ENCODE peak calls at places on chromosomes 13 and 19, in six cellular contexts. J is fibroblast of villous mesenchyme, N is cardiac muscle cell, A is H9, M is glutamatergic neuron, Q is GM10248. U is an unnamed sample.

GRCh38 chr13:43433691-43434121 is 353.1 kb downstream of the ENOX1 start:
- DNase-seq in J (no peak), N (no peak), A (no peak), M (no peak), Q (no peak), U (no peak)

GRCh38 chr13:71979616-71980015 is 112.6 kb upstream of the DACH1 start:
- DNase-seq in J (no peak), N (peak), A (peak), M (no peak), Q (no peak), U (no peak)

GRCh38 chr13:49098771-49099512 is 121.2 kb upstream of the MLNR start:
- DNase-seq in J (no peak), N (no peak), A (no peak), M (no peak), Q (no peak), U (no peak)

GRCh38 chr19:2609389-2610116 is 92.9 kb downstream of the GNG7 start:
- DNase-seq in J (no peak), N (no peak), A (no peak), M (no peak), Q (no peak), U (no peak)

GRCh38 chr19:16327911-16328823 is 3.5 kb downstream of the KLF2 start:
- DNase-seq in J (peak), N (no peak), A (no peak), M (no peak), Q (no peak), U (peak)

GRCh38 chr13:101915333-101915732 is 462.9 kb downstream of the ITGBL1 start:
- DNase-seq in J (no peak), N (no peak), A (no peak), M (no peak), Q (no peak), U (no peak)

GRCh38 chr19:10285393-10285792 is 1.4 kb upstream of the ICAM4 start:
- DNase-seq in J (no peak), N (no peak), A (no peak), M (no peak), Q (no peak), U (no peak)

GRCh38 chr19:46828484-46828883 is 22.2 kb downstream of the AP2S1 start:
- DNase-seq in J (peak), N (no peak), A (no peak), M (no peak), Q (no peak), U (no peak)

GRCh38 chr13:72990883-72991282 is 67.9 kb upstream of the KLF5 start:
- DNase-seq in J (peak), N (no peak), A (no peak), M (no peak), Q (no peak), U (no peak)

GRCh38 chr19:632228-633067 is 889 bp downstream of the POLRMT start:
- DNase-seq in J (peak), N (peak), A (peak), M (peak), Q (peak), U (peak)

GRCh38 chr13:101529419-101529818 is 76.9 kb downstream of the ITGBL1 start:
- DNase-seq in J (peak), N (no peak), A (no peak), M (no peak), Q (no peak), U (no peak)

GRCh38 chr19:3573162-3573857 is 566 bp downstream of the HMG20B start:
- DNase-seq in J (no peak), N (peak), A (no peak), M (peak), Q (no peak), U (no peak)

GRCh38 chr13:24033527-24034302 is 126.8 kb upstream of the SPATA13 start:
- DNase-seq in J (peak), N (no peak), A (no peak), M (no peak), Q (no peak), U (no peak)

GRCh38 chr19:51926426-51926783 is 867 bp upstream of the ZNF613 start:
- DNase-seq in J (no peak), N (no peak), A (no peak), M (no peak), Q (no peak), U (no peak)

GRCh38 chr19:6352381-6353165 is 8.8 kb upstream of the CLPP start:
- DNase-seq in J (no peak), N (no peak), A (no peak), M (no peak), Q (no peak), U (no peak)

GRCh38 chr13:86569974-86570373 is 770.8 kb upstream of the SLITRK6 start:
- DNase-seq in J (no peak), N (no peak), A (no peak), M (no peak), Q (no peak), U (no peak)

GRCh38 chr19:13214036-13214730 is 64.0 kb downstream of the IER2 start:
- DNase-seq in J (no peak), N (no peak), A (peak), M (peak), Q (no peak), U (no peak)

GRCh38 chr19:35213678-35214632 is 14.6 kb downstream of the FAM187B start:
- DNase-seq in J (peak), N (no peak), A (no peak), M (no peak), Q (peak), U (peak)

GRCh38 chr13:113002206-113002821 is 33.3 kb downstream of the MCF2L start:
- DNase-seq in J (no peak), N (peak), A (peak), M (no peak), Q (no peak), U (no peak)

GRCh38 chr13:69737129-69737935 is 370.3 kb upstream of the ATXN8OS start:
- DNase-seq in J (no peak), N (no peak), A (no peak), M (peak), Q (no peak), U (no peak)

GRCh38 chr13:93200626-93201025 is 26.0 kb upstream of the GPC6 start:
- DNase-seq in J (no peak), N (no peak), A (no peak), M (no peak), Q (no peak), U (no peak)

GRCh38 chr13:35470671-35471465 is 5.6 kb downstream of the MAB21L1 start:
- DNase-seq in J (no peak), N (peak), A (peak), M (peak), Q (no peak), U (peak)

GRCh38 chr19:15268928-15269253 is 36.6 kb upstream of the EPHX3 start:
- DNase-seq in J (no peak), N (no peak), A (no peak), M (no peak), Q (no peak), U (no peak)

GRCh38 chr19:18862976-18863842 is 31.4 kb downstream of the UPF1 start:
- DNase-seq in J (no peak), N (no peak), A (no peak), M (no peak), Q (no peak), U (no peak)

GRCh38 chr19:4272894-4273293 is 6.2 kb upstream of the SHD start:
- DNase-seq in J (no peak), N (no peak), A (no peak), M (peak), Q (no peak), U (no peak)

GRCh38 chr19:41993612-41994483 is at the start of gene ATP1A3:
- DNase-seq in J (peak), N (peak), A (peak), M (peak), Q (peak), U (peak)

GRCh38 chr19:3471954-3472655 is 8.2 kb downstream of the SMIM24 start:
- DNase-seq in J (peak), N (peak), A (no peak), M (peak), Q (peak), U (peak)

GRCh38 chr13:43934273-43934672 is 54.6 kb downstream of the LACC1 start:
- DNase-seq in J (no peak), N (no peak), A (no peak), M (no peak), Q (no peak), U (no peak)

GRCh38 chr13:102395174-102395573 is 6.7 kb downstream of the FGF14 start:
- DNase-seq in J (no peak), N (no peak), A (no peak), M (no peak), Q (no peak), U (no peak)

GRCh38 chr13:46295531-46296464 is 84.1 kb downstream of the LRRC63 start:
- DNase-seq in J (peak), N (no peak), A (no peak), M (no peak), Q (peak), U (peak)

GRCh38 chr13:51444922-51445321 is 7.9 kb downstream of the INTS6 start:
- DNase-seq in J (peak), N (no peak), A (no peak), M (no peak), Q (no peak), U (no peak)

GRCh38 chr13:112346173-112346898 is 29.8 kb upstream of the SPACA7 start:
- DNase-seq in J (no peak), N (peak), A (peak), M (peak), Q (no peak), U (no peak)

GRCh38 chr13:110415669-110416068 is 108.6 kb downstream of the COL4A2 start:
- DNase-seq in J (no peak), N (no peak), A (peak), M (no peak), Q (no peak), U (no peak)

GRCh38 chr19:51587264-51588191 is 16.4 kb downstream of the ZNF175 start:
- DNase-seq in J (no peak), N (no peak), A (no peak), M (no peak), Q (no peak), U (no peak)

GRCh38 chr19:49890349-49891311 is 6.1 kb downstream of the IL4I1 start:
- DNase-seq in J (no peak), N (peak), A (peak), M (peak), Q (peak), U (peak)

GRCh38 chr19:9945319-9945966 is 9.1 kb upstream of the OLFM2 start:
- DNase-seq in J (peak), N (no peak), A (peak), M (no peak), Q (no peak), U (no peak)

GRCh38 chr19:15897738-15898276 is at the start of gene CYP4F2:
- DNase-seq in J (no peak), N (no peak), A (no peak), M (no peak), Q (no peak), U (no peak)

GRCh38 chr13:113110048-113110851 is 4.7 kb downstream of the F7 start:
- DNase-seq in J (no peak), N (no peak), A (no peak), M (peak), Q (no peak), U (no peak)

DNA sequence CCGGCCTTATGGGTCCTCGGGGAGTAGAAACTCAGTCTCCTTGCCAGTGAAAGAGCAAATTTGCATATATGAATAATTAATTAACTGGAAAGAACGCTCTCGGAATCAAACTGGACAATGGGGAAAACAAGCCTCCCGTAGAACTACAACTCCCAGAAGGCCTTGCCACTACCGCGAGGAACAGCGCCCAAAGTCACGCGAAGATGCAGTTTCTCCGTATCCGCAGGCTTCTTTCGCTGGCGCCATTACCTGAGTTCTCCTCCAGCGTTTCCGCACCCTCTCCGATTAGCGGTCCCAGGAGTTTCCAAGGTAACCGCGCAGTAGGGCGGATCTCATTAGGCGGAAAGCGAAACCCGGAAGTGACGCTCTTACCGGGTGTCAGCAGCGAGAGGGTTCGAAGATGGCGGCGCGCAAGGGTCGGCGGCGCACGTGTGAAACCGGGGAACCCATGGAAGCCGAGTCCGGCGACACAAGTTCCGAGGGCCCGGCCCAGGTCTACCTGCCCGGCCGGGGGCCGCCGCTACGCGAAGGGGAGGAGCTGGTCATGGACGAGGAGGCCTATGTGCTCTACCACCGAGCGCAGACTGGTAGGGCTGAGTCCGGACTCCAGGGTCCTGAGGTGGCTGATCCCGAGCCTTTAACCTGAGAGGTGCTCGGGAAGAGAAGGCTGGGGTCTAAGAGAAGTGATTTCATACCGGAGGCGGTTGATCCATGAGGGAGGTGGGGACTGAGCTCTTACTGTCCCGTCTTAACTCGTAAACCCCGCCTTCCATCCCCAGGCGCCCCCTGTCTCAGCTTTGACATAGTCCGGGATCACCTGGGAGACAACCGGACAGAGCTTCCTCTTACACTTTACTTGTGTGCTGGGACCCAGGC is at the start of gene GRWD1:
- DNase-seq in J (peak), N (peak), A (peak), M (peak), Q (peak), U (peak)
- TF ChIP-seq CTCF in J (peak), N (peak), A (peak), M (no peak), Q (no peak), U (peak)

GRCh38 chr19:48445256-48445605 is 552 bp upstream of the GRWD1 start:
- DNase-seq in J (peak), N (peak), A (peak), M (no peak), Q (peak), U (peak)
- TF ChIP-seq CTCF in J (peak), N (peak), A (peak), M (no peak), Q (peak), U (peak)

GRCh38 chr19:44723299-44723951 is 24.5 kb downstream of the CEACAM16 start:
- DNase-seq in J (no peak), N (no peak), A (no peak), M (no peak), Q (peak), U (peak)
- TF ChIP-seq CTCF in J (no peak), N (no peak), A (no peak), M (no peak), Q (no peak), U (no peak)

DNA sequence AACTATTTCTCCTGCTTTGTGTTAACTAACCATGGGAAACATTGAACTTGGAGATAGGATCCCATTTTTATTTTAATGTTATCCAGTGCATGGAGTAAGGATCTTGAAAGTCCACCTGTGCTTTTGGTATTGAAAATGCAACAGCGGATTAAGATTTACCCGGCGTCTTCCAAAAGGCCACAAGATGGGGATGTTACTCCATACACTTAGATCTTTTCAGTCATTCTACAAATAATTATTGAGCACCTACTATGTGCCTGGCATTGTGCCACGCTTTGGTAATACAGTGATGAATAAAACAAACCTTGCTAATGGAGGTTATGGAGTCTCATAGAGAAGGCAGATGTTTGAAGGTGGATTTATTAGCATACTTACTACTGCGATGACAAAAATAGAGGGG is 56.9 kb downstream of the RFC3 start:
- DNase-seq in J (no peak), N (no peak), A (no peak), M (no peak), Q (no peak), U (no peak)
- TF ChIP-seq CTCF in J (peak), N (peak), A (peak), M (no peak), Q (no peak), U (peak)

GRCh38 chr13:31015207-31015606 is 82.8 kb downstream of the TEX26 start:
- DNase-seq in J (peak), N (no peak), A (no peak), M (no peak), Q (no peak), U (no peak)

GRCh38 chr13:31009166-31009565 is 76.7 kb downstream of the TEX26 start:
- DNase-seq in J (no peak), N (no peak), A (no peak), M (no peak), Q (no peak), U (no peak)

GRCh38 chr13:31014461-31014860 is 82.0 kb downstream of the TEX26 start:
- DNase-seq in J (no peak), N (no peak), A (no peak), M (no peak), Q (no peak), U (no peak)

GRCh38 chr13:31011193-31011860 is 78.9 kb downstream of the TEX26 start:
- DNase-seq in J (no peak), N (no peak), A (no peak), M (no peak), Q (no peak), U (no peak)

GRCh38 chr13:31012285-31013024 is 80.0 kb downstream of the TEX26 start:
- DNase-seq in J (peak), N (peak), A (peak), M (no peak), Q (no peak), U (no peak)
- TF ChIP-seq CTCF in J (peak), N (peak), A (peak), M (peak), Q (no peak), U (no peak)

DNA sequence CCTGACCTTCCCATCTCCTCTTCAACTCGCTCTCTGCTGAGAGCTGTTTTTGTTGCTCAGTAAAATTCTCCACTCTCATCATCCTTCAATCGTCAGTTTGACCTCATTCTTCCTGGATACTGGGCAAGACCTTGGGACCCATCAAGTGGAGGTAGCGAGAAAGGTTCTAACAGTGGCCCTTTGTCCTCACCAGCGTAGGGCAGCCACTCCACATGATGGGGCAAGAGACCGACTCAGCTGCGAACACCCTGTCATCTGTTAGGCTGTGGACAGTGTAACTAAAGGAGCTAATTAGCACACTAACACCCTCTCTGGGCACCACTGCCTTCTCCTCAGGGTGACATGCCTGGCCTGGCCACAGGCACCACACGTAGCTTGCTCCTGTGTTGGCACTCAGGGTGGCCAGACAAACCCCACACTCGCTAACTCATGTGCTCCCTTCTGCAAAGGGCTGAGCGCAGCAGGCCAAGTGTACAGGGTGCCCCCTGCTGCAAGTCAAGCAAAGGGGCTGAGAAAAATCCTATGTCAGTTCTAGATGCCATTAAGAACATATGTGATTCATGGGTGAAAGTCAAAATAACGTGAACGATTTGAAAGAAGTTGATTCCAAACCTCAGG is 1216.0 kb downstream of the SLITRK5 start:
- DNase-seq in J (no peak), N (peak), A (peak), M (no peak), Q (no peak), U (no peak)
- TF ChIP-seq CTCF in J (no peak), N (no peak), A (peak), M (no peak), Q (no peak), U (peak)

GRCh38 chr19:39307233-39307821 is 11.1 kb downstream of the IFNL1 start:
- DNase-seq in J (no peak), N (peak), A (peak), M (peak), Q (no peak), U (peak)

GRCh38 chr19:39308531-39309304 is 11.9 kb downstream of the LRFN1 start:
- DNase-seq in J (no peak), N (peak), A (peak), M (peak), Q (peak), U (no peak)

GRCh38 chr19:39310558-39311311 is 9.9 kb downstream of the LRFN1 start:
- DNase-seq in J (peak), N (peak), A (peak), M (peak), Q (no peak), U (no peak)

GRCh38 chr19:39306075-39306474 is 9.9 kb downstream of the IFNL1 start:
- DNase-seq in J (no peak), N (no peak), A (no peak), M (no peak), Q (no peak), U (peak)

GRCh38 chr19:39307822-39308530 is 11.8 kb downstream of the IFNL1 start:
- DNase-seq in J (no peak), N (no peak), A (peak), M (peak), Q (peak), U (peak)
- TF ChIP-seq CTCF in J (no peak), N (no peak), A (peak), M (no peak), Q (no peak), U (no peak)

GRCh38 chr13:99087130-99087953 is 109.5 kb upstream of the DOCK9 start:
- DNase-seq in J (peak), N (peak), A (peak), M (peak), Q (peak), U (peak)
- TF ChIP-seq CTCF in J (peak), N (peak), A (peak), M (peak), Q (no peak), U (no peak)